ENCODE peak calls at places on chromosomes 3 and 15, in nine cellular contexts. S, V, W, I, Y, M, Z, E and N are unnamed samples.

GRCh38 chr3:64359735-64360134 is 134.5 kb upstream of the PRICKLE2 start:
- DNase-seq in S (no peak), V (no peak), W (no peak), I (no peak), Y (no peak), M (no peak), Z (no peak), E (no peak), N (no peak)

GRCh38 chr15:65963911-65964482 is 94.7 kb downstream of the RAB11A start:
- DNase-seq in S (no peak), V (no peak), W (no peak), I (no peak), Y (no peak), M (no peak), Z (no peak), E (no peak), N (no peak)

GRCh38 chr3:193772389-193772788 is 179.4 kb downstream of the OPA1 start:
- DNase-seq in S (peak), V (no peak), W (no peak), I (no peak), Y (no peak), M (no peak), Z (no peak), E (peak), N (no peak)

GRCh38 chr3:27114684-27115083 is 254.5 kb downstream of the NEK10 start:
- DNase-seq in S (no peak), V (no peak), W (no peak), I (peak), Y (peak), M (no peak), Z (peak), E (no peak), N (peak)

GRCh38 chr3:131526801-131527347 is 24.1 kb upstream of the MRPL3 start:
- DNase-seq in S (peak), V (peak), W (peak), I (peak), Y (no peak), M (peak), Z (peak), E (peak), N (peak)

GRCh38 chr3:40207796-40208195 is 101.7 kb upstream of the EIF1B start:
- DNase-seq in S (no peak), V (no peak), W (no peak), I (no peak), Y (no peak), M (no peak), Z (no peak), E (no peak), N (peak)

GRCh38 chr15:74062671-74063070 is 19.7 kb downstream of the GOLGA6A start:
- DNase-seq in S (no peak), V (no peak), W (peak), I (no peak), Y (no peak), M (no peak), Z (no peak), E (no peak), N (no peak)

GRCh38 chr3:168870892-168871291 is 775.2 kb upstream of the GOLIM4 start:
- DNase-seq in S (no peak), V (no peak), W (no peak), I (no peak), Y (no peak), M (no peak), Z (no peak), E (no peak), N (no peak)

GRCh38 chr3:117589454-117589853 is 879.9 kb downstream of the TUSC7 start:
- DNase-seq in S (no peak), V (peak), W (no peak), I (no peak), Y (no peak), M (no peak), Z (peak), E (peak), N (no peak)

GRCh38 chr3:188220988-188221818 is 67.2 kb downstream of the LPP start:
- DNase-seq in S (no peak), V (peak), W (no peak), I (peak), Y (no peak), M (no peak), Z (peak), E (no peak), N (peak)

GRCh38 chr3:5188419-5189405 is 1.2 kb downstream of the EDEM1 start:
- DNase-seq in S (no peak), V (peak), W (no peak), I (peak), Y (no peak), M (no peak), Z (peak), E (peak), N (peak)

GRCh38 chr15:41558400-41559238 is at the start of gene TYRO3:
- DNase-seq in S (peak), V (peak), W (peak), I (no peak), Y (no peak), M (peak), Z (peak), E (peak), N (peak)

GRCh38 chr3:47910777-47911440 is 105.3 kb downstream of the MAP4 start:
- DNase-seq in S (no peak), V (peak), W (no peak), I (peak), Y (peak), M (no peak), Z (peak), E (no peak), N (peak)

GRCh38 chr3:68088216-68088615 is 433.8 kb upstream of the SUCLG2 start:
- DNase-seq in S (no peak), V (no peak), W (no peak), I (no peak), Y (no peak), M (no peak), Z (no peak), E (no peak), N (no peak)

GRCh38 chr3:34132069-34132677 is 333.7 kb downstream of the PDCD6IP start:
- DNase-seq in S (no peak), V (no peak), W (no peak), I (no peak), Y (no peak), M (peak), Z (no peak), E (no peak), N (no peak)

GRCh38 chr3:106825962-106826605 is 551.2 kb upstream of the CCDC54 start:
- DNase-seq in S (no peak), V (peak), W (no peak), I (peak), Y (no peak), M (no peak), Z (peak), E (peak), N (peak)

GRCh38 chr3:106823706-106824105 is 553.5 kb upstream of the CCDC54 start:
- DNase-seq in S (no peak), V (no peak), W (no peak), I (no peak), Y (no peak), M (no peak), Z (no peak), E (no peak), N (no peak)

GRCh38 chr3:106826861-106827311 is 550.4 kb upstream of the CCDC54 start:
- DNase-seq in S (no peak), V (no peak), W (no peak), I (no peak), Y (no peak), M (no peak), Z (peak), E (no peak), N (peak)

GRCh38 chr3:106822204-106822603 is 555.0 kb upstream of the CCDC54 start:
- DNase-seq in S (no peak), V (no peak), W (peak), I (no peak), Y (no peak), M (no peak), Z (no peak), E (no peak), N (no peak)

GRCh38 chr3:106824856-106825255 is 552.4 kb upstream of the CCDC54 start:
- DNase-seq in S (no peak), V (peak), W (no peak), I (peak), Y (peak), M (no peak), Z (peak), E (peak), N (peak)
- TF ChIP-seq CTCF in S (no peak), V (peak), W (no peak), I (peak), Y (peak), M (peak), Z (peak), E (peak), N (peak)

GRCh38 chr3:152198655-152199054 is 70.1 kb upstream of the MBNL1 start:
- DNase-seq in S (no peak), V (no peak), W (no peak), I (no peak), Y (no peak), M (no peak), Z (no peak), E (no peak), N (no peak)
- H3K4me3 ChIP-seq in S (no peak), V (no peak), W (no peak), I (no peak), Y (no peak), M (no peak), Z (no peak), E (no peak), N (no peak)

DNA sequence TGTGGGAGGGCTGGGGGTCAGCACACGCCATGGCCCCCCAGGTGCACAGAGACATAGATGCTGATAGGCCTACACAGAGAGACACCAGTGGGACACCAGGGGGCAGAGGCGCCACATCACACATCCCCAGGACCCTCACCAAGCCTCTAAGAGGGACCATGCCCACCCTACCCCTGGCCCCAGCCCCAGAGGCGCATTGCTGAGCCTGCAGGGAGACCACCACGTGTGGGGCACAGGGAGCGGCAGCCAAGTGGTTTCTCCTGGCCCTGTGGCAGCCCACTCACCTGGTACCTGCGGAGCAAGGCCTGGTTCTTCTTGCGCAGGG is 1.2 kb downstream of the CCDC9B start:
- DNase-seq in S (no peak), V (no peak), W (peak), I (no peak), Y (no peak), M (no peak), Z (no peak), E (no peak), N (no peak)
- TF ChIP-seq CTCF in S (no peak), V (peak), W (peak), I (peak), Y (peak), M (peak), Z (peak), E (peak), N (peak)

DNA sequence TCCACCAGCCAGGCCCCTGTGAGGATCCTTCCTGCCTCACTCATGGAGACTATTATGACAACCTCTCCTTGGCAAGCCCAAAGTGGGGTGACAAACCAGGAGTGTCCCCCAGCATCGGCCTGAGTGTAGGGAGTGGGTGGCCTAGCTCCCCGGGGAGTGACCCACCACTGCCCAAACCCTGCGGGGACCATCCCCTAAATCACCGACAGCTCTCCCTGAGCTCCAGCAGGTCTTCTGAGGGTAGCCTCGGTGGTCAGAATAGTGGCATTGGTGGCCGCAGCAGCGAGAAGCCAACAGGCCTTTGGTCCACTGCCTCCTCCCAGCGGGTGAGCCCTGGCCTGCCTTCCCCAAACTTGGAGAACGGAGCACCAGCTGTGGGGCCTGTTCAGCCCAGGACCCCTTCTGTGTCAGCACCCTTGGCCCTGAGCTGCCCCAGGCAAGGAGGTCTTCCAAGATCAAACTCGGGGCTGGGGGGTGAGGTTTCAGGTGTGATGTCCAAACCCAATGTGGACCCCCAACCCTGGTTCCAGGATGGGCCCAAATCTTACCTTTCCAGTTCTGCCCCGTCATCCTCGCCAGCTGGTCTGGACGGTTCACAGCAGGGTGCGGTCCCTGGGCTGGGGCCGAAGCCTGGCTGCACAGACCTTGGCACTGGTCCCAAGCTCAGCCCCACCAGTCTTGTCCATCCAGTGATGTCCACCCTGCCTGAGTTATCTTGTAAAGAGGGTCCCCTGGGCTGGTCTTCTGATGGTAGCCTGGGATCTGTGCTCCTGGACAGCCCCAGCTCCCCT is 1.0 kb downstream of the LIMD1 start:
- DNase-seq in S (peak), V (no peak), W (peak), I (no peak), Y (no peak), M (peak), Z (no peak), E (no peak), N (no peak)
- H3K4me3 ChIP-seq in S (peak), V (peak), W (peak), I (peak), Y (peak), M (peak), Z (peak), E (no peak), N (peak)

DNA sequence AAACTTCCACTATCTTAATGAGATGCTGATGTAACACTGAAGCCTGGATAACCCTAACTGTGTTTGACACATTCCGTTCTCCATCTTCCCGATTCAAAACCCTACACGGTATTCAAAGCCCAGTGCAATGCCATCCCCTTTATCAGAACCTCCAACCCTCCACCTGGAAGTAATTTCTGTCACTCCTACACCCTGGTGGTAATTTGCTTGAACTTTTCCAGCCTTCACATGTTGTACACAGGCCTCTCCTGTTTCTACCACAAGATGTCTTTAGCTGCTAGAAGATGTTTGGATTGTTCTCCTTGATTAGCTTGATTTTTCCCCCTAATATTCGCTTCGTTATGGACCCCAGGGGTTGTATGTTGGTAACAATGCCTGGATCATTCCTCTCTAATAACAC is 208.9 kb downstream of the CHST2 start:
- DNase-seq in S (no peak), V (no peak), W (no peak), I (no peak), Y (no peak), M (no peak), Z (no peak), E (no peak), N (peak)
- TF ChIP-seq CTCF in S (no peak), V (no peak), W (no peak), I (no peak), Y (no peak), M (no peak), Z (peak), E (no peak), N (peak)

GRCh38 chr3:54122802-54123537 is 618 bp downstream of the CACNA2D3 start:
- DNase-seq in S (no peak), V (no peak), W (peak), I (no peak), Y (no peak), M (no peak), Z (no peak), E (peak), N (no peak)

GRCh38 chr3:54121404-54122045 is 827 bp upstream of the CACNA2D3 start:
- DNase-seq in S (no peak), V (no peak), W (peak), I (no peak), Y (no peak), M (no peak), Z (no peak), E (peak), N (peak)

GRCh38 chr3:54122046-54122801 is at the start of gene CACNA2D3:
- DNase-seq in S (no peak), V (no peak), W (peak), I (no peak), Y (no peak), M (peak), Z (no peak), E (peak), N (peak)

GRCh38 chr3:54123538-54124196 is 1.3 kb downstream of the CACNA2D3 start:
- DNase-seq in S (no peak), V (no peak), W (no peak), I (no peak), Y (no peak), M (no peak), Z (no peak), E (peak), N (no peak)

DNA sequence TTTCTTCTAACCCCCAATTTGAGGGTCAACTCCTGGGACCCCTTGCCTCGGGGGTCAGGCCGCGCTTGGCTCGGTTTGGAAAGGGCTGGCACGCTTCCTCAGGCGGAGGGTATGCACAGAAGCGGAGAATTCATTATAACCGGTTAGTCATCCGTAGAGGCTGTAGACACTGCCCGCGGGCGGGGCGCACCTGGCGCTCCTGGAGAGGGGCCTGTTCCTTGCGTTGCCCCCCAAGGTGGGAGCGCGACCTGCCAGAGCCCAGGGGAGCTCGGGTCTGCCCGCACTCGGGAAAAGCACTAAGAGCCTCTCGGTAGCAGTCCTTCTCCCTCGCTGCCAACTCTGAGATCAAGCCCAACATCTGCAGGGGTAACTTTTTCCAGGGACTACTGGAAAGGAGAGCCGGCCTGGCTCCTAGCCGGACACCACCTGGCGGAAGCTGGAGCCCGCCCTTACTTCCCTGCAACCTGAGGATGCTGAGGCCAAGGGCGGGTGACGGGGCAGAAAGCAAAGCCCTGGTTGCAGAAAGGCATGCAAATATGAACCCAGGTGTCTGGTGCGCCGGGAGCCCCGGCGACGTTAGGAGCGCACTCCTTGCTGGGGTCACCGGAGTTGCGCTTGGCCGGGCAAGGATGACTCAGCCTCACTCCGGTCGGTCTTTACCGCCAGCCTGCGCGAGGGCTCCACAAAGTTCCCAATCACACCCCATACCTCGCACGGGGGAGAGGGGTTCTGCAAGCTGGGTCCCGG is 1.5 kb upstream of the CACNA2D3 start:
- DNase-seq in S (no peak), V (no peak), W (peak), I (no peak), Y (no peak), M (no peak), Z (no peak), E (peak), N (peak)
- H3K4me3 ChIP-seq in S (peak), V (no peak), W (peak), I (no peak), Y (peak), M (peak), Z (no peak), E (peak), N (no peak)

GRCh38 chr3:42228796-42229195 is 37.2 kb downstream of the CCK start:
- DNase-seq in S (no peak), V (no peak), W (no peak), I (peak), Y (no peak), M (no peak), Z (no peak), E (no peak), N (peak)
- TF ChIP-seq CTCF in S (peak), V (peak), W (no peak), I (peak), Y (no peak), M (peak), Z (peak), E (peak), N (peak)

DNA sequence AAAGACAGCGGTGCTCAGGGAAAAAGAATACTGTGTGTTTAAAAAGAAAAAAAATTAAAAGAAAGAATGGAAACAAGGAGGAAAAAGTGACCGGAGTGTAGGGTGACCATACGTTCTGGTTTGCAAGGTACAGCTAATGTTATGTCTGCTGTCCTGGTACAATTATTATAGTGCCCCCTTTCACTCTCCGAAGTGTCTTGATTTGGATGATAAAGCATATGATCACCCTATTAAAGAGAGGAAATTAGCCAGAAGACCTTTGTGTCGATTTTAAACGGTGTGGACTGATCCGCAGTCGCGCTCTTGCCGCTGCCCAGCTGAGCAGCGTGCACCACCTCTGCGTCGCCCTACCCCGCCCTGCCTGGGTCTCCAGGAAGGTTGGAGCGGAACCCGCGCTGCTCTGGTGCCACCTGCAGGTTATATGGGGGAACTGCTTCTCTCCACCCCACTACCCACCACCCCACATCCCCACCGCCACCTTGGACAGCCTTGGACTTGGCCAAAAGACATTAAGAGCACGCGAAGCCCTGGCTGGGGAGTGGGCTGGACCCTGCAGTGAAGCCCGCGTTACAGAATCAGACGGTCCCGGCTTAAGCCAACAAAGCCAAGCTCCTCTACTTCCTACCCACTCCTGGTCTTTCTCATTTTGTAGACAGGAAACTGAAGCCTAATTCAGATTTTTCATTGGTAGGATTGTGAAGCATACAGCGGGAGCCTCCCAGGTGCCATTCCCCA is 41.2 kb upstream of the UBE2Q2 start:
- DNase-seq in S (peak), V (peak), W (peak), I (peak), Y (peak), M (peak), Z (peak), E (peak), N (peak)
- H3K4me3 ChIP-seq in S (no peak), V (peak), W (no peak), I (peak), Y (peak), M (peak), Z (peak), E (peak), N (peak)

DNA sequence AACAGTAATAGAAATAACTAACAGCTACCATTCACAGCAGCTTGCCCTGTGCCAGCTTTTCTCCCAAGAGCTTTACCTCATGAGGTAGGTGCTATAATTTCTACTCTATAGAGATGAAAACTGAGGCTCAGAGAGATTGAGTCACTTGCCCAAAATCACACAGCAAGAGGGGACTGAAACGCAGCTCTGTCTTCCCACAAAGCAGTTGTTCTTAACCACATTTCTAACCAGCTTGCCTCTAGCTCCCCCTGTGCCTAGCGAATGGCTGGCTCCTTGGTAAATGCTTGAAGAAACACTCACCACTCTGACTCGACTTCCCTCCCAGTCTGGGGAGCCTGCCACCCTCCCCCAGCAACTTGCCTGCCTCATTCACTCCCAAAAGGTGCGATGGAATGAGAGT is 15.6 kb upstream of the TMEM40 start:
- DNase-seq in S (no peak), V (no peak), W (no peak), I (no peak), Y (no peak), M (no peak), Z (no peak), E (no peak), N (no peak)
- TF ChIP-seq CTCF in S (no peak), V (no peak), W (no peak), I (no peak), Y (no peak), M (no peak), Z (no peak), E (no peak), N (no peak)